ENCODE peak calls at places on chromosomes 1 and 21, in four cellular contexts. One of them, this sample, is unnamed.

GRCh38 chr1:82598816-82599215 is 798.1 kb downstream of the ADGRL2 start:
- DNase-seq in NCI-H748 treated with DMSO at 0.1 percent for 48 hours: no peak
- DNase-seq in activated CD4-positive, CD25-positive, alpha-beta regulatory T cell: no peak
- DNase-seq in HT1080: no peak
- DNase-seq in this sample: no peak

GRCh38 chr1:7108251-7108650 is 323.0 kb downstream of the CAMTA1 start:
- DNase-seq in activated CD4-positive, CD25-positive, alpha-beta regulatory T cell: no peak
- DNase-seq in HT1080: peak; percentile 49
- DNase-seq in NCI-H748 treated with DMSO at 0.1 percent for 48 hours: no peak
- DNase-seq in this sample: no peak

GRCh38 chr1:1169429-1170214 is 4.1 kb upstream of the TTLL10 start:
- DNase-seq in activated CD4-positive, CD25-positive, alpha-beta regulatory T cell: no peak
- DNase-seq in HT1080: no peak
- DNase-seq in NCI-H748 treated with DMSO at 0.1 percent for 48 hours: no peak
- DNase-seq in this sample: peak; percentile 23

GRCh38 chr1:184499626-184500025 is 112.8 kb downstream of the C1orf21 start:
- DNase-seq in HT1080: no peak
- DNase-seq in activated CD4-positive, CD25-positive, alpha-beta regulatory T cell: no peak
- DNase-seq in NCI-H748 treated with DMSO at 0.1 percent for 48 hours: no peak
- DNase-seq in this sample: no peak

GRCh38 chr1:61790837-61791236 is 48.6 kb downstream of the PATJ start:
- DNase-seq in NCI-H748 treated with DMSO at 0.1 percent for 48 hours: no peak
- DNase-seq in activated CD4-positive, CD25-positive, alpha-beta regulatory T cell: no peak
- DNase-seq in HT1080: no peak
- DNase-seq in this sample: no peak

GRCh38 chr1:226638608-226639007 is 90.0 kb downstream of the STUM start:
- DNase-seq in HT1080: no peak
- DNase-seq in NCI-H748 treated with DMSO at 0.1 percent for 48 hours: no peak
- DNase-seq in activated CD4-positive, CD25-positive, alpha-beta regulatory T cell: no peak
- DNase-seq in this sample: no peak

GRCh38 chr21:38841472-38841871 is 35.7 kb downstream of the ETS2 start:
- DNase-seq in HT1080: no peak
- DNase-seq in NCI-H748 treated with DMSO at 0.1 percent for 48 hours: no peak
- DNase-seq in activated CD4-positive, CD25-positive, alpha-beta regulatory T cell: no peak
- DNase-seq in this sample: no peak

GRCh38 chr21:45856422-45856821 is 125.1 kb upstream of the COL6A1 start:
- DNase-seq in NCI-H748 treated with DMSO at 0.1 percent for 48 hours: no peak
- DNase-seq in activated CD4-positive, CD25-positive, alpha-beta regulatory T cell: no peak
- DNase-seq in HT1080: no peak
- DNase-seq in this sample: no peak

GRCh38 chr1:7616076-7616833 is 154.8 kb upstream of the VAMP3 start:
- DNase-seq in activated CD4-positive, CD25-positive, alpha-beta regulatory T cell: peak; percentile 4
- DNase-seq in HT1080: peak; percentile 20
- DNase-seq in NCI-H748 treated with DMSO at 0.1 percent for 48 hours: no peak
- DNase-seq in this sample: peak; percentile 62

GRCh38 chr1:51950701-51951100 is 39.8 kb downstream of the RAB3B start:
- DNase-seq in activated CD4-positive, CD25-positive, alpha-beta regulatory T cell: no peak
- DNase-seq in HT1080: no peak
- DNase-seq in NCI-H748 treated with DMSO at 0.1 percent for 48 hours: no peak
- DNase-seq in this sample: no peak

GRCh38 chr1:150973826-150974579 is 632 bp downstream of the CERS2 start:
- DNase-seq in activated CD4-positive, CD25-positive, alpha-beta regulatory T cell: no peak
- DNase-seq in NCI-H748 treated with DMSO at 0.1 percent for 48 hours: peak; percentile 13
- DNase-seq in HT1080: no peak
- DNase-seq in this sample: peak; percentile 61

GRCh38 chr1:9038881-9039760 is 12.9 kb upstream of the SLC2A7 start:
- DNase-seq in HT1080: no peak
- DNase-seq in NCI-H748 treated with DMSO at 0.1 percent for 48 hours: no peak
- DNase-seq in activated CD4-positive, CD25-positive, alpha-beta regulatory T cell: no peak
- DNase-seq in this sample: no peak

GRCh38 chr1:50417487-50417886 is 5.8 kb downstream of the DMRTA2 start:
- DNase-seq in activated CD4-positive, CD25-positive, alpha-beta regulatory T cell: no peak
- DNase-seq in NCI-H748 treated with DMSO at 0.1 percent for 48 hours: no peak
- DNase-seq in HT1080: no peak
- DNase-seq in this sample: no peak

GRCh38 chr1:1538334-1538733 is 2.1 kb downstream of the TMEM240 start:
- DNase-seq in activated CD4-positive, CD25-positive, alpha-beta regulatory T cell: no peak
- DNase-seq in HT1080: no peak
- DNase-seq in NCI-H748 treated with DMSO at 0.1 percent for 48 hours: no peak
- DNase-seq in this sample: no peak

GRCh38 chr1:72936151-72936740 is 653.9 kb upstream of the NEGR1 start:
- DNase-seq in HT1080: peak; percentile 22
- DNase-seq in activated CD4-positive, CD25-positive, alpha-beta regulatory T cell: no peak
- DNase-seq in NCI-H748 treated with DMSO at 0.1 percent for 48 hours: no peak
- DNase-seq in this sample: no peak

GRCh38 chr1:197692965-197693364 is 82.3 kb downstream of the DENND1B start:
- DNase-seq in NCI-H748 treated with DMSO at 0.1 percent for 48 hours: peak; percentile 9
- DNase-seq in HT1080: peak; percentile 6
- DNase-seq in activated CD4-positive, CD25-positive, alpha-beta regulatory T cell: no peak
- DNase-seq in this sample: no peak

GRCh38 chr1:6260961-6261614 is at the start of gene GPR153:
- DNase-seq in NCI-H748 treated with DMSO at 0.1 percent for 48 hours: no peak
- DNase-seq in activated CD4-positive, CD25-positive, alpha-beta regulatory T cell: peak; percentile 19
- DNase-seq in HT1080: no peak
- DNase-seq in this sample: peak; percentile 61

GRCh38 chr1:225693085-225693698 is 40.3 kb upstream of the ENAH start:
- DNase-seq in activated CD4-positive, CD25-positive, alpha-beta regulatory T cell: no peak
- DNase-seq in HT1080: no peak
- DNase-seq in NCI-H748 treated with DMSO at 0.1 percent for 48 hours: no peak
- DNase-seq in this sample: no peak

GRCh38 chr1:220067246-220068204 is 21.2 kb upstream of the EPRS1 start:
- DNase-seq in HT1080: peak; percentile 58
- DNase-seq in activated CD4-positive, CD25-positive, alpha-beta regulatory T cell: no peak
- DNase-seq in NCI-H748 treated with DMSO at 0.1 percent for 48 hours: no peak
- DNase-seq in this sample: no peak

GRCh38 chr1:32984090-32984828 is 19.6 kb upstream of the RNF19B start:
- DNase-seq in activated CD4-positive, CD25-positive, alpha-beta regulatory T cell: no peak
- DNase-seq in NCI-H748 treated with DMSO at 0.1 percent for 48 hours: no peak
- DNase-seq in HT1080: no peak
- DNase-seq in this sample: peak; percentile 57

This sample was measured in activated naive CD4-positive, alpha-beta T cell treated with anti-CD3 and anti-CD28 coated beads, Interleukin-2, amount 10 ng/mL, durations not matched to agents 7 days and 5 days.